ENCODE peak calls at places on chromosome 10, in six cellular contexts. U, A, Z, O, L and X are unnamed samples.

GRCh38 chr10:122044713-122045112 is 55.8 kb downstream of the TACC2 start:
- DNase-seq in A (peak; percentile 62), U (peak; percentile 28), L (no peak), O (no peak), Z (no peak), X (no peak)

GRCh38 chr10:116708386-116708785 is 34.0 kb downstream of the HSPA12A start:
- DNase-seq in O (no peak), U (peak; percentile 74), A (no peak), Z (no peak), L (no peak), X (no peak)

GRCh38 chr10:88918506-88918905 is 34.1 kb downstream of the ACTA2 start:
- DNase-seq in A (no peak), U (no peak), Z (no peak), L (no peak), O (no peak), X (no peak)

GRCh38 chr10:125624800-125625199 is 58.2 kb downstream of the TEX36 start:
- DNase-seq in L (no peak), Z (no peak), O (no peak), U (no peak), A (no peak), X (no peak)

GRCh38 chr10:132351611-132352010 is 19.6 kb downstream of the LRRC27 start:
- DNase-seq in Z (no peak), A (no peak), L (no peak), O (no peak), U (no peak), X (peak; percentile 25)

GRCh38 chr10:109647627-109648026 is 275.7 kb downstream of the XPNPEP1 start:
- DNase-seq in Z (no peak), A (no peak), L (no peak), U (no peak), O (no peak), X (peak; percentile 3)

GRCh38 chr10:31368724-31369123 is 49.7 kb downstream of the ZEB1 start:
- DNase-seq in U (peak; percentile 18), O (no peak), A (no peak), Z (no peak), L (no peak), X (no peak)

GRCh38 chr10:78147202-78147601 is 113.5 kb downstream of the RPS24 start:
- DNase-seq in U (no peak), L (no peak), O (no peak), A (no peak), Z (no peak), X (no peak)

GRCh38 chr10:32155075-32155516 is 98.9 kb upstream of the KIF5B start:
- DNase-seq in A (no peak), U (peak; percentile 84), O (no peak), L (no peak), Z (no peak), X (no peak)

GRCh38 chr10:118850418-118851061 is 95.8 kb upstream of the CACUL1 start:
- DNase-seq in U (peak; percentile 70), L (peak; percentile 76), O (no peak), A (no peak), Z (peak; percentile 30), X (peak; percentile 66)

GRCh38 chr10:101162677-101163076 is 31.6 kb downstream of the TLX1 start:
- DNase-seq in U (no peak), A (no peak), O (no peak), L (no peak), Z (no peak), X (no peak)

GRCh38 chr10:129963831-129964501 is at the start of gene EBF3:
- DNase-seq in Z (peak; percentile 37), A (peak; percentile 25), O (no peak), L (peak; percentile 88), U (peak; percentile 94), X (no peak)

GRCh38 chr10:77498829-77499228 is 138.8 kb downstream of the KCNMA1 start:
- DNase-seq in L (no peak), Z (no peak), A (no peak), O (no peak), U (no peak), X (no peak)

GRCh38 chr10:84138478-84139125 is 707 bp upstream of the GHITM start:
- DNase-seq in Z (no peak), U (no peak), O (no peak), L (no peak), A (no peak), X (no peak)

GRCh38 chr10:49187950-49188761 is at the start of gene TMEM273:
- DNase-seq in A (peak; percentile 86), U (no peak), L (peak; percentile 35), O (no peak), Z (peak; percentile 48), X (peak; percentile 83)

GRCh38 chr10:86489071-86489810 is 32.4 kb downstream of the WAPL start:
- DNase-seq in L (no peak), O (no peak), U (no peak), A (no peak), Z (no peak), X (no peak)

GRCh38 chr10:112347709-112348671 is 25.9 kb upstream of the ACSL5 start:
- DNase-seq in L (no peak), U (no peak), O (no peak), A (no peak), Z (no peak), X (no peak)

GRCh38 chr10:70234668-70235447 is 1.6 kb upstream of the PPA1 start:
- DNase-seq in O (no peak), U (peak; percentile 88), Z (no peak), L (no peak), A (no peak), X (no peak)

GRCh38 chr10:35934637-35934995 is 292.5 kb upstream of the FZD8 start:
- DNase-seq in O (no peak), Z (no peak), A (no peak), U (no peak), L (no peak), X (no peak)

GRCh38 chr10:17644485-17644964 is 574 bp downstream of the STAM start:
- DNase-seq in U (peak; percentile 52), A (no peak), L (peak; percentile 24), O (no peak), Z (no peak), X (no peak)

GRCh38 chr10:129758180-129758579 is 205.9 kb downstream of the EBF3 start:
- DNase-seq in U (no peak), L (no peak), O (no peak), A (no peak), Z (no peak), X (no peak)

GRCh38 chr10:500876-501275 is 188.6 kb downstream of the DIP2C start:
- DNase-seq in L (no peak), O (no peak), U (peak; percentile 45), Z (no peak), A (no peak), X (no peak)

GRCh38 chr10:29798876-29799690 is 164.3 kb upstream of the SVIL start:
- DNase-seq in A (no peak), U (no peak), Z (no peak), O (no peak), L (no peak), X (no peak)

GRCh38 chr10:97849101-97849490 is 547 bp upstream of the GOLGA7B start:
- DNase-seq in A (no peak), L (no peak), U (no peak), O (no peak), Z (no peak), X (peak; percentile 5)

GRCh38 chr10:11434323-11434722 is 177.1 kb downstream of the USP6NL start:
- DNase-seq in L (peak; percentile 65), A (no peak), Z (no peak), O (no peak), U (no peak), X (peak; percentile 59)

GRCh38 chr10:127547997-127548396 is 1.1 kb upstream of the NPS start:
- DNase-seq in Z (no peak), L (no peak), A (no peak), U (no peak), O (no peak), X (no peak)

GRCh38 chr10:16996530-16996964 is 133.1 kb downstream of the CUBN start:
- DNase-seq in L (no peak), O (no peak), U (peak; percentile 82), Z (no peak), A (no peak), X (no peak)